ENCODE peak calls at places on chromosomes 11 and 22, in nine cellular contexts. G is SW 1271; Z is GM12865; R is CD4-positive, alpha-beta memory T cell; B is activated CD8-positive, alpha-beta memory T cell treated with anti-CD3 and anti-CD28 coated beads for 48 hours; W is NCI-H1105 treated with DMSO at 0.1 percent for 48 hours; F is mesenchymal stem cell; V is T-helper 2 cell; M is HEK293T. K is an unnamed sample.

GRCh38 chr11:104836711-104837110 is 61.5 kb downstream of the CASP12 start:
- DNase-seq in G (no peak), Z (no peak), R (no peak), B (no peak), W (no peak), F (no peak), V (no peak), M (no peak), K (no peak)

GRCh38 chr11:94781822-94782221 is 13.7 kb downstream of the AMOTL1 start:
- DNase-seq in G (no peak), Z (no peak), R (no peak), B (no peak), W (no peak), F (peak), V (no peak), M (no peak), K (no peak)

GRCh38 chr22:20463324-20464095 is 25.9 kb upstream of the SCARF2 start:
- DNase-seq in G (no peak), Z (peak), R (peak), B (no peak), W (no peak), F (no peak), V (no peak), M (no peak), K (peak)

GRCh38 chr11:63532799-63533475 is 3.7 kb upstream of the PLAAT4 start:
- DNase-seq in G (no peak), Z (no peak), R (no peak), B (no peak), W (no peak), F (no peak), V (no peak), M (no peak), K (no peak)

GRCh38 chr11:60916669-60917206 is 2.8 kb downstream of the TMEM109 start:
- DNase-seq in G (no peak), Z (no peak), R (no peak), B (no peak), W (no peak), F (no peak), V (no peak), M (no peak), K (no peak)

GRCh38 chr11:69297926-69298777 is 4.2 kb downstream of the MYEOV start:
- DNase-seq in G (peak), Z (peak), R (peak), B (peak), W (no peak), F (peak), V (no peak), M (no peak), K (peak)

GRCh38 chr22:17581056-17581455 is 17.8 kb downstream of the SLC25A18 start:
- DNase-seq in G (no peak), Z (no peak), R (no peak), B (no peak), W (no peak), F (no peak), V (no peak), M (no peak), K (no peak)

GRCh38 chr11:125056931-125057330 is 6.2 kb upstream of the SLC37A2 start:
- DNase-seq in G (no peak), Z (no peak), R (no peak), B (no peak), W (no peak), F (no peak), V (no peak), M (no peak), K (no peak)

GRCh38 chr11:75536786-75537629 is 11.3 kb upstream of the GDPD5 start:
- DNase-seq in G (no peak), Z (peak), R (no peak), B (peak), W (no peak), F (no peak), V (no peak), M (no peak), K (peak)

GRCh38 chr11:124897681-124898680 is at the start of gene ROBO4:
- DNase-seq in G (peak), Z (no peak), R (no peak), B (no peak), W (no peak), F (peak), V (no peak), M (no peak), K (peak)

GRCh38 chr11:70788247-70789022 is 390.1 kb downstream of the CTTN start:
- DNase-seq in G (peak), Z (no peak), R (no peak), B (no peak), W (no peak), F (peak), V (no peak), M (no peak), K (peak)

GRCh38 chr11:81207421-81208054 is 1526.1 kb downstream of the FAM181B start:
- DNase-seq in G (no peak), Z (no peak), R (no peak), B (no peak), W (no peak), F (no peak), V (no peak), M (no peak), K (no peak)

GRCh38 chr22:43955883-43956286 is 643 bp downstream of the SAMM50 start:
- DNase-seq in G (no peak), Z (peak), R (no peak), B (no peak), W (no peak), F (no peak), V (no peak), M (no peak), K (no peak)

GRCh38 chr11:95505927-95506426 is 275.0 kb upstream of the SESN3 start:
- DNase-seq in G (no peak), Z (no peak), R (no peak), B (no peak), W (no peak), F (peak), V (no peak), M (no peak), K (no peak)

GRCh38 chr11:84865257-84865656 is 761.9 kb downstream of the DLG2 start:
- DNase-seq in G (no peak), Z (no peak), R (no peak), B (no peak), W (no peak), F (no peak), V (no peak), M (no peak), K (no peak)

GRCh38 chr22:23315341-23315917 is 135.1 kb downstream of the BCR start:
- DNase-seq in G (peak), Z (peak), R (peak), B (peak), W (peak), F (peak), V (peak), M (peak), K (peak)

GRCh38 chr22:50674606-50675552 is 2.3 kb downstream of the SHANK3 start:
- DNase-seq in G (no peak), Z (no peak), R (no peak), B (no peak), W (peak), F (peak), V (no peak), M (peak), K (peak)

GRCh38 chr22:50688448-50688847 is 15.8 kb downstream of the SHANK3 start:
- DNase-seq in G (no peak), Z (no peak), R (no peak), B (no peak), W (no peak), F (no peak), V (no peak), M (no peak), K (no peak)

GRCh38 chr11:76443254-76443935 is 1.4 kb upstream of the EMSY start:
- DNase-seq in G (no peak), Z (no peak), R (no peak), B (no peak), W (no peak), F (peak), V (no peak), M (no peak), K (peak)

GRCh38 chr11:19868871-19869270 is 156.2 kb downstream of the NAV2 start:
- DNase-seq in G (no peak), Z (no peak), R (no peak), B (no peak), W (peak), F (no peak), V (no peak), M (no peak), K (peak)

GRCh38 chr11:88335284-88335683 is 2.3 kb downstream of the CTSC start:
- DNase-seq in G (no peak), Z (no peak), R (no peak), B (no peak), W (no peak), F (no peak), V (no peak), M (no peak), K (no peak)

GRCh38 chr22:26656896-26657851 is at the start of gene MIAT:
- DNase-seq in G (no peak), Z (peak), R (peak), B (no peak), W (peak), F (no peak), V (peak), M (no peak), K (no peak)

GRCh38 chr11:76615950-76616349 is 54.6 kb downstream of the LRRC32 start:
- DNase-seq in G (no peak), Z (no peak), R (no peak), B (no peak), W (no peak), F (no peak), V (no peak), M (no peak), K (peak)

GRCh38 chr11:126139541-126140091 is 71.8 kb downstream of the RPUSD4 start:
- DNase-seq in G (no peak), Z (no peak), R (no peak), B (no peak), W (no peak), F (peak), V (no peak), M (no peak), K (peak)

GRCh38 chr22:17199131-17199731 is 20.0 kb downstream of the ADA2 start:
- DNase-seq in G (no peak), Z (no peak), R (no peak), B (no peak), W (no peak), F (peak), V (no peak), M (no peak), K (peak)